ENCODE peak calls at places on chromosomes 2 and 18, in six cellular contexts. S is HCT116, A is K562, B is GM12878, E is HepG2, R is upper lobe of left lung. M is an unnamed sample.

GRCh38 chr2:68512352-68512751 is 45.0 kb downstream of the APLF start:
- ATAC-seq in S (no peak), A (no peak), B (no peak), E (no peak), R (peak), M (no peak)

GRCh38 chr18:12606592-12607315 is 51.2 kb downstream of the SPIRE1 start:
- ATAC-seq in S (no peak), A (peak), B (no peak), E (no peak), R (peak), M (peak)

GRCh38 chr2:106192752-106193490 is 1.2 kb downstream of the UXS1 start:
- ATAC-seq in S (peak), A (peak), B (peak), E (peak), R (peak), M (peak)

GRCh38 chr18:79379931-79380815 is 15.6 kb upstream of the NFATC1 start:
- ATAC-seq in S (no peak), A (peak), B (peak), E (no peak), R (no peak), M (no peak)

GRCh38 chr18:5556317-5556974 is 12.6 kb upstream of the EPB41L3 start:
- ATAC-seq in S (no peak), A (no peak), B (no peak), E (peak), R (peak), M (peak)

GRCh38 chr2:238444242-238444641 is 17.5 kb downstream of the ASB1 start:
- ATAC-seq in S (no peak), A (no peak), B (no peak), E (no peak), R (no peak), M (no peak)

GRCh38 chr2:160538559-160539355 is 45.1 kb upstream of the RBMS1 start:
- ATAC-seq in S (no peak), A (no peak), B (no peak), E (no peak), R (no peak), M (no peak)

GRCh38 chr2:123993728-123994323 is 31.3 kb upstream of the CNTNAP5 start:
- ATAC-seq in S (no peak), A (no peak), B (peak), E (peak), R (peak), M (no peak)

GRCh38 chr2:112182581-112183034 is 44.4 kb downstream of the FBLN7 start:
- ATAC-seq in S (no peak), A (peak), B (no peak), E (peak), R (no peak), M (no peak)

GRCh38 chr2:86243272-86243671 is 44.0 kb downstream of the MRPL35 start:
- ATAC-seq in S (no peak), A (no peak), B (no peak), E (no peak), R (peak), M (no peak)

GRCh38 chr2:216210711-216211131 is 101.6 kb downstream of the XRCC5 start:
- ATAC-seq in S (peak), A (no peak), B (no peak), E (no peak), R (no peak), M (peak)
- H3K4me3 ChIP-seq in S (no peak), A (no peak), B (no peak), E (no peak), R (no peak), M (no peak)

GRCh38 chr18:76461692-76462325 is 33.2 kb downstream of the ZNF516 start:
- ATAC-seq in S (no peak), A (no peak), B (no peak), E (no peak), R (no peak), M (no peak)

GRCh38 chr18:76459687-76460350 is 35.2 kb downstream of the ZNF516 start:
- ATAC-seq in S (peak), A (no peak), B (no peak), E (no peak), R (peak), M (peak)

GRCh38 chr18:76461148-76461547 is 33.9 kb downstream of the ZNF516 start:
- ATAC-seq in S (no peak), A (no peak), B (no peak), E (no peak), R (no peak), M (no peak)

GRCh38 chr18:76459312-76459686 is 35.7 kb downstream of the ZNF516 start:
- ATAC-seq in S (no peak), A (no peak), B (no peak), E (no peak), R (no peak), M (no peak)

GRCh38 chr18:76460482-76460881 is 34.6 kb downstream of the ZNF516 start:
- ATAC-seq in S (no peak), A (no peak), B (no peak), E (no peak), R (no peak), M (no peak)
- TF ChIP-seq POLR2A in S (no peak), A (no peak), B (no peak), E (no peak), R (no peak), M (no peak)

GRCh38 chr2:579961-580360 is 97.2 kb downstream of the TMEM18 start:
- ATAC-seq in S (no peak), A (no peak), B (no peak), E (no peak), R (no peak), M (no peak)
- TF ChIP-seq POLR2AphosphoS5 in S (no peak), A (no peak), B (no peak), E (no peak), R (no peak), M (no peak)

GRCh38 chr2:120741514-120742448 is 6.1 kb downstream of the GLI2 start:
- ATAC-seq in S (no peak), A (no peak), B (no peak), E (peak), R (peak), M (peak)
- H3K4me3 ChIP-seq in S (peak), A (no peak), B (no peak), E (peak), R (peak), M (peak)

DNA sequence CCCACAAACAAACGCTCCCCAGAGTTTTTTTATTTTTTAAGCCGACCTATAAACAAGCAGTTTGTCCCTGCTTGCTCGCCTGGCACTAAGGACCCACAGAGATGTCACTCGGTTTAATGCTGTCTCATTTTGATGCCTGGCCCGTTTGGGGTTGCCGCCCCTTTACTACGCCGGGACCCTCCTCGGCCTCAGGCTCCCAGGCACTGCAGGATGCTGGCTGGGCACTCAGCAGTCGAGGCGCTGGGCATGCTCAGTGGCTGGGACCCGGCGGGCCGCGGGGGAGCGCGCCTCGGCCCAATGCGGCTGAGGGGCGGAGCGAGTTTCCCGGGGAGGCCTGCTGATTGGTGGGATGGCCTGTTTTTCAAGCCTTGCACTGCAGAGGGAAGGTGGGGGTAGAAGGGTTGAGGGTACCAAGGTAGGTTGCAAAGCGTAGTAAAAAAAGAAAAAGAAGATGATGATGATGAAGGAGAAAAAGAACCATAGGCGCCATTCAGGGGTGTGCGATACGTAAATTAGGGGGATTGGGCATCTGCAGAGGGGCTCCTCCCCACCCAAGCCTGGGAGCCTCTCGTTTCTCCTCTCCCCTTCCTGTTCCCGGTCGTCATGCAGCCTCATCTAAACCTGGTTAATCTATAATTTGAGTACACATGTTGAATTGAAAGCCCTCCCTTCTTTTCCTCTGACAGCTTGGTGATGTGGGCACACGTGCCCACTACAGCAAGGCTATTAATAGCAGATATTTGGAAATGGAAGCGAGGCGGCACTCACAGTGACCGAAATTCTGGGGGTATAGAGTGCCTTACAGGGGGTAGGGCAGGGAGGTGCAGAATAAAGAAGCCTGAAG is 1.5 kb upstream of the IRS1 start:
- ATAC-seq in S (no peak), A (no peak), B (peak), E (peak), R (peak), M (peak)
- TF ChIP-seq POLR2A in S (peak), A (no peak), B (peak), E (no peak), R (no peak), M (peak)